ENCODE peak calls at places on chromosomes 1 and 21, in four cellular contexts. G is H1, B is neuronal stem cell, N is H9. V is an unnamed sample.

GRCh38 chr1:56654126-56654923 is 9.2 kb downstream of the PRKAA2 start:
- DNase-seq in G (no peak), B (no peak), N (no peak), V (no peak)

GRCh38 chr1:32273389-32274208 is 18.3 kb upstream of the HDAC1 start:
- DNase-seq in G (peak; percentile 77), B (no peak), N (peak; percentile 97), V (peak; percentile 92)

GRCh38 chr1:21742578-21742977 is 40.4 kb downstream of the USP48 start:
- DNase-seq in G (no peak), B (no peak), N (no peak), V (no peak)

GRCh38 chr1:237983507-237983906 is 92.8 kb upstream of the ZP4 start:
- DNase-seq in G (no peak), B (no peak), N (no peak), V (no peak)

GRCh38 chr1:21325231-21325718 is 35.0 kb upstream of the ECE1 start:
- DNase-seq in G (no peak), B (no peak), N (no peak), V (no peak)

GRCh38 chr21:31656199-31657095 is 3.0 kb upstream of the SOD1 start:
- DNase-seq in G (no peak), B (no peak), N (no peak), V (no peak)

GRCh38 chr1:81506691-81507090 is 294.0 kb upstream of the ADGRL2 start:
- DNase-seq in G (no peak), B (no peak), N (no peak), V (no peak)

GRCh38 chr1:222126052-222126451 is 384.2 kb upstream of the DUSP10 start:
- DNase-seq in G (no peak), B (no peak), N (no peak), V (no peak)

GRCh38 chr1:245751671-245752070 is 596.9 kb downstream of the KIF26B start:
- DNase-seq in G (no peak), B (no peak), N (no peak), V (no peak)

GRCh38 chr1:5975133-5975880 is 16.9 kb downstream of the NPHP4 start:
- DNase-seq in G (no peak), B (no peak), N (peak; percentile 59), V (peak; percentile 68)

GRCh38 chr1:38872401-38873026 is 634 bp downstream of the MYCBP start:
- DNase-seq in G (no peak), B (no peak), N (no peak), V (peak; percentile 19)

GRCh38 chr1:24009406-24009805 is 29.3 kb upstream of the SRSF10 start:
- DNase-seq in G (no peak), B (no peak), N (no peak), V (no peak)

GRCh38 chr1:45348609-45348965 is 8.3 kb upstream of the MUTYH start:
- DNase-seq in G (no peak), B (no peak), N (no peak), V (no peak)

GRCh38 chr1:45344491-45344890 is 4.3 kb upstream of the MUTYH start:
- DNase-seq in G (no peak), B (no peak), N (no peak), V (no peak)

GRCh38 chr1:45348020-45348419 is 7.8 kb upstream of the MUTYH start:
- DNase-seq in G (no peak), B (no peak), N (no peak), V (peak; percentile 17)

GRCh38 chr1:45345014-45345413 is 4.8 kb upstream of the MUTYH start:
- DNase-seq in G (no peak), B (no peak), N (no peak), V (no peak)

GRCh38 chr1:45346473-45346872 is 6.2 kb upstream of the MUTYH start:
- DNase-seq in G (no peak), B (no peak), N (no peak), V (no peak)
- H2AK5ac ChIP-seq in G (no peak overlapping the region), B (no peak overlapping the region), N (no peak overlapping the region), V (no peak overlapping the region)

DNA sequence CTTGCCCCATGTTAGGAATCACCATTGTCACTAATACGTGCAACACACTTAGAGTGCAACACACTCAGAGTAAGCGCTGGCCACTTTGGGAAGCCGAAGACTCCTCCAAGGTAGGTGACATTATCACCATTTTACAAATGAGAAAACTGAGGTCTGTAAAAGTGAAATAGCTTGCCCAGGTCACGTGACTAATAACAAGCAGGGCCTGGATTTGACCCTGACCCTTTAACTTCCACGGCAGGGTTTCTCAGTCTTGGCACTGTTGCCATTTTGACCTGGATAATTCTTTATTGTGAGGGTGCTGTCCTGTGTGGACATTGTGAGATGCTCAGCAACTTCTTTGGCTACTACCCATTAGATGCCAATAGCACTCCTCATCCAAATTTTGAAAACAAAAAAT is 7.8 kb upstream of the GPR88 start:
- DNase-seq in G (no peak), B (no peak), N (no peak), V (no peak)
- H2AK5ac ChIP-seq in G (no peak overlapping the region), B (no peak overlapping the region), N (no peak overlapping the region), V (no peak overlapping the region)

GRCh38 chr1:228810855-228811654 is 75.8 kb downstream of the RHOU start:
- DNase-seq in G (no peak), B (no peak), N (no peak), V (peak; percentile 23)
- H2AK5ac ChIP-seq in G (no peak overlapping the region), B (no peak overlapping the region), N (no peak overlapping the region), V (no peak overlapping the region)

GRCh38 chr1:205597691-205598314 is 34.0 kb downstream of the ELK4 start:
- DNase-seq in G (no peak), B (no peak), N (no peak), V (no peak)

GRCh38 chr1:205600085-205600484 is 31.7 kb downstream of the ELK4 start:
- DNase-seq in G (no peak), B (no peak), N (no peak), V (no peak)

GRCh38 chr1:205601209-205601608 is 30.6 kb downstream of the ELK4 start:
- DNase-seq in G (no peak), B (no peak), N (no peak), V (no peak)

GRCh38 chr1:205599667-205600042 is 32.2 kb downstream of the ELK4 start:
- DNase-seq in G (no peak), B (no peak), N (no peak), V (no peak)

GRCh38 chr1:205598841-205599666 is 32.8 kb downstream of the ELK4 start:
- DNase-seq in G (no peak), B (no peak), N (no peak), V (no peak)
- H2AK5ac ChIP-seq in G (no peak overlapping the region), B (no peak overlapping the region), N (no peak overlapping the region), V (no peak overlapping the region)